ENCODE peak calls at places on chromosomes 11 and 22, in ten cellular contexts. X, P, V, Z, J, S, F, W, U and Y are unnamed samples.

GRCh38 chr11:124745835-124746620 is 6.0 kb downstream of the VSIG2 start:
- DNase-seq in X (no peak), F (peak; percentile 87), J (peak; percentile 50), U (peak; percentile 89), Z (peak; percentile 40), V (no peak), P (no peak), W (no peak), S (no peak), Y (no peak)

GRCh38 chr22:43829904-43830851 is 18.1 kb upstream of the EFCAB6 start:
- DNase-seq in P (peak; percentile 56), S (no peak), W (peak; percentile 54), J (no peak), U (peak; percentile 56), X (peak; percentile 65), F (no peak), Z (peak; percentile 73), V (no peak), Y (no peak)

GRCh38 chr11:87405843-87406242 is 368.1 kb downstream of the TMEM135 start:
- DNase-seq in U (no peak), Z (no peak), J (no peak), V (no peak), S (no peak), F (no peak), X (no peak), W (no peak), P (no peak), Y (no peak)

GRCh38 chr22:49656291-49656851 is 171.3 kb downstream of the BRD1 start:
- DNase-seq in F (no peak), U (peak; percentile 84), W (no peak), Z (no peak), X (no peak), P (peak; percentile 45), S (no peak), V (no peak), J (no peak), Y (no peak)

GRCh38 chr11:61738776-61739175 is 13.7 kb upstream of the MYRF start:
- DNase-seq in V (no peak), U (no peak), F (no peak), P (no peak), S (no peak), W (no peak), X (no peak), Z (no peak), J (no peak), Y (no peak)

GRCh38 chr22:32531955-32532818 is 57.6 kb downstream of the FBXO7 start:
- DNase-seq in V (no peak), F (peak; percentile 58), J (peak; percentile 63), U (no peak), P (peak; percentile 75), Z (peak; percentile 31), S (peak; percentile 82), W (peak; percentile 93), X (peak; percentile 92), Y (no peak)

GRCh38 chr11:89503422-89503821 is 12.2 kb upstream of the NOX4 start:
- DNase-seq in S (no peak), P (no peak), F (no peak), W (no peak), X (no peak), Z (no peak), U (no peak), V (no peak), J (no peak), Y (no peak)

GRCh38 chr22:47190276-47190956 is 428.0 kb downstream of the TBC1D22A start:
- DNase-seq in X (no peak), P (peak; percentile 41), U (peak; percentile 61), J (no peak), W (no peak), F (no peak), V (no peak), Z (no peak), S (no peak), Y (no peak)

GRCh38 chr11:39724404-39724803 is 1735.0 kb downstream of the LRRC4C start:
- DNase-seq in F (no peak), P (no peak), U (no peak), X (no peak), J (no peak), V (no peak), W (no peak), S (no peak), Z (no peak), Y (no peak)
- TF ChIP-seq CTCF in F (no peak), P (no peak), U (no peak), X (no peak), J (peak; percentile 35), V (no peak), W (no peak), S (no peak), Z (no peak), Y (no peak)

DNA sequence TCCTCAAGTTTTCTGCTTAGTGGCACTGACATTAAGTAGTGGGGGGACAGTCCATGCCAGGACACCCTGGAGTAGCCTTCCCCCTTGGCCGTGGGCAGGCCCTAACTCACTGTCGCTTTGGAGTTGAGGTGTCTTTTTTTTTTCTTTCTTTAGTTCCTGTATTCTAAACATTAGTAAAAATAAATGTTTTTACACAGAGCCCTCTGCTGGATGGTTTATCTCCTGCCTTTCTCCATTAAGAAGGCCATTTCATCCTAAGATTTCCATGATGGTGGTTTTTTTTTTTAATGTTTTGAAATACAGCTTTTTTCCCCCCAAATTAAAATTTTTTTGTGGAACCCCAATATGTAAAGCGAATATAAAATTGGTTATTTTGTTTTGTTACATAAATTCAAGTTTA is 1.8 kb upstream of the TIGD3 start:
- DNase-seq in V (no peak), F (no peak), Z (no peak), J (no peak), S (no peak), W (peak; percentile 32), P (no peak), X (peak; percentile 28), U (no peak), Y (no peak)
- TF ChIP-seq CTCF in V (no peak), F (peak; percentile 14), Z (no peak), J (peak; percentile 40), S (peak; percentile 55), W (peak; percentile 48), P (no peak), X (peak; percentile 41), U (peak; percentile 25), Y (no peak)

DNA sequence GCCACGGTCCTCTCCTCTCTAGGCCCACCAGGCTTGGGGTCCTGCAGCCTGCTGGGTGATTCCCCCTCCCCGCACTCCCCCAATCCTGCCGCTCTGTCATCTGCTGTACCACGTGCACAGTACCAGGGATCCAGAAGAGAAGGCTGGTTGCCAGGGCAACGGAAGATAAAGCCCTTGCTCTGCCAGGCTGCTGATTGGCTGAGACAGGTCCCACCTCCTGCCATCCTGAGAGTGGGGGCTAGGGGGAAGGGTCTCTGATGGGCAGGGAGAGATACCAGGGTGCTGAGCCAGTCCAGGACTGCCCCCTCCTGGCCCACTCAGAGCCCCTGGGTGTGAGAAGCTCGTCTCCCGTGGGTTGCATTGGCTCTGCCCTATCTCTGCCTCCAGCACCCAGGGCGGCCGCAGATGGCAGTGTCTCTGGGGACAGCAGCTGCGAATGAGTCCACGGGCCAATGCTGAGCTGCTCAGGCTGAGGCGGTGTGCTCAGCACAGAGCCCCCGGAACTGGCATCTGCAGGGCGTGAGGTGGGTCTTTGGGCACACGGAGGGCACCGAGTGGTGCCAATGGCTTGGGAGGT is at the start of gene SMIM45:
- DNase-seq in F (no peak), Z (peak; percentile 48), S (no peak), V (no peak), X (peak; percentile 24), U (peak; percentile 88), J (peak; percentile 92), P (no peak), W (no peak), Y (no peak)
- TF ChIP-seq CTCF in F (no peak), Z (no peak), S (no peak), V (no peak), X (no peak), U (no peak), J (peak; percentile 40), P (no peak), W (no peak), Y (no peak)

GRCh38 chr22:50695421-50696250 is 23.0 kb downstream of the SHANK3 start:
- DNase-seq in U (peak; percentile 50), J (no peak), S (no peak), F (no peak), P (peak; percentile 30), X (no peak), V (no peak), Z (peak; percentile 10), W (no peak), Y (peak; percentile 14)

GRCh38 chr22:50697667-50698506 is 25.3 kb downstream of the SHANK3 start:
- DNase-seq in S (no peak), X (no peak), P (peak; percentile 43), J (no peak), V (no peak), W (no peak), Z (peak; percentile 32), U (peak; percentile 61), F (no peak), Y (no peak)

GRCh38 chr22:50696251-50696798 is 23.7 kb downstream of the SHANK3 start:
- DNase-seq in F (no peak), X (no peak), U (peak; percentile 54), P (peak; percentile 27), V (no peak), S (no peak), J (no peak), Z (peak; percentile 14), W (no peak), Y (no peak)

GRCh38 chr22:50698546-50698945 is 25.9 kb downstream of the SHANK3 start:
- DNase-seq in J (no peak), P (peak; percentile 43), X (no peak), V (no peak), S (no peak), Z (peak; percentile 52), W (no peak), U (peak; percentile 68), F (no peak), Y (no peak)

GRCh38 chr22:50696799-50697561 is 24.4 kb downstream of the SHANK3 start:
- DNase-seq in X (peak; percentile 39), V (no peak), S (no peak), F (no peak), U (peak; percentile 70), W (no peak), P (peak; percentile 41), Z (peak; percentile 62), J (peak; percentile 81), Y (no peak)
- TF ChIP-seq CTCF in X (peak; percentile 73), V (no peak), S (peak; percentile 68), F (no peak), U (peak; percentile 34), W (peak; percentile 52), P (peak; percentile 35), Z (peak; percentile 34), J (peak; percentile 79), Y (peak; percentile 30)

GRCh38 chr11:71247551-71248250 is 4.7 kb downstream of the SHANK2 start:
- DNase-seq in X (no peak), W (no peak), P (no peak), S (no peak), U (peak; percentile 55), Z (no peak), V (no peak), F (no peak), J (peak; percentile 77), Y (no peak)
- TF ChIP-seq CTCF in X (no peak), W (no peak), P (no peak), S (no peak), U (no peak), Z (no peak), V (no peak), F (no peak), J (no peak), Y (no peak)